ENCODE peak calls at places on chromosomes 16 and 17, in six cellular contexts. One of them, this sample, is unnamed.

GRCh38 chr17:4551141-4551540 is 4.0 kb downstream of the MYBBP1A start:
- DNase-seq in sigmoid colon: no peak
- DNase-seq in ovary: no peak
- DNase-seq in stomach: no peak
- DNase-seq in A549: no peak
- DNase-seq in transverse colon: no peak
- DNase-seq in this sample: no peak

GRCh38 chr17:81040791-81041337 is 5.9 kb downstream of the BAIAP2 start:
- DNase-seq in A549: peak
- DNase-seq in sigmoid colon: no peak
- DNase-seq in transverse colon: no peak
- DNase-seq in stomach: no peak
- DNase-seq in ovary: peak
- DNase-seq in this sample: no peak

GRCh38 chr17:29113334-29113733 is 66.9 kb downstream of the MYO18A start:
- DNase-seq in transverse colon: no peak
- DNase-seq in A549: no peak
- DNase-seq in stomach: no peak
- DNase-seq in sigmoid colon: no peak
- DNase-seq in ovary: no peak
- DNase-seq in this sample: no peak

GRCh38 chr17:64698725-64699124 is 36.6 kb upstream of the SMURF2 start:
- DNase-seq in transverse colon: no peak
- DNase-seq in ovary: no peak
- DNase-seq in sigmoid colon: no peak
- DNase-seq in stomach: no peak
- DNase-seq in A549: no peak
- DNase-seq in this sample: no peak

GRCh38 chr17:72747416-72747815 is 345.1 kb downstream of the SLC39A11 start:
- DNase-seq in sigmoid colon: no peak
- DNase-seq in A549: no peak
- DNase-seq in stomach: no peak
- DNase-seq in ovary: no peak
- DNase-seq in transverse colon: no peak
- DNase-seq in this sample: no peak

GRCh38 chr16:4306439-4307214 is 9.2 kb upstream of the GLIS2 start:
- DNase-seq in transverse colon: no peak
- DNase-seq in A549: no peak
- DNase-seq in sigmoid colon: peak
- DNase-seq in ovary: peak
- DNase-seq in stomach: no peak
- DNase-seq in this sample: no peak

GRCh38 chr17:51189628-51190027 is 23.4 kb downstream of the NME2 start:
- DNase-seq in transverse colon: no peak
- DNase-seq in stomach: no peak
- DNase-seq in ovary: no peak
- DNase-seq in A549: no peak
- DNase-seq in sigmoid colon: no peak
- DNase-seq in this sample: no peak

GRCh38 chr17:6084226-6085161 is 14.3 kb downstream of the WSCD1 start:
- DNase-seq in A549: no peak
- DNase-seq in transverse colon: no peak
- DNase-seq in stomach: no peak
- DNase-seq in sigmoid colon: no peak
- DNase-seq in ovary: no peak
- DNase-seq in this sample: no peak

GRCh38 chr16:17063156-17063555 is 407.6 kb downstream of the XYLT1 start:
- DNase-seq in transverse colon: no peak
- DNase-seq in ovary: no peak
- DNase-seq in stomach: no peak
- DNase-seq in A549: no peak
- DNase-seq in sigmoid colon: no peak
- DNase-seq in this sample: no peak

GRCh38 chr17:75241996-75242460 is 19.4 kb downstream of the GGA3 start:
- DNase-seq in transverse colon: no peak
- DNase-seq in ovary: no peak
- DNase-seq in A549: no peak
- DNase-seq in sigmoid colon: no peak
- DNase-seq in stomach: no peak
- DNase-seq in this sample: peak

GRCh38 chr17:82788206-82789001 is 36.5 kb downstream of the TBCD start:
- DNase-seq in ovary: no peak
- DNase-seq in sigmoid colon: no peak
- DNase-seq in A549: no peak
- DNase-seq in stomach: no peak
- DNase-seq in transverse colon: no peak
- DNase-seq in this sample: no peak

GRCh38 chr17:39187152-39187830 is 10.2 kb downstream of the CACNB1 start:
- DNase-seq in ovary: no peak
- DNase-seq in A549: no peak
- DNase-seq in stomach: no peak
- DNase-seq in transverse colon: peak
- DNase-seq in sigmoid colon: no peak
- DNase-seq in this sample: no peak

GRCh38 chr17:21304091-21304490 is 19.6 kb downstream of the MAP2K3 start:
- DNase-seq in transverse colon: peak
- DNase-seq in ovary: no peak
- DNase-seq in A549: no peak
- DNase-seq in sigmoid colon: peak
- DNase-seq in stomach: no peak
- DNase-seq in this sample: no peak

GRCh38 chr16:23967018-23967417 is 131.2 kb downstream of the PRKCB start:
- DNase-seq in stomach: no peak
- DNase-seq in A549: no peak
- DNase-seq in transverse colon: no peak
- DNase-seq in sigmoid colon: no peak
- DNase-seq in ovary: peak
- DNase-seq in this sample: no peak

GRCh38 chr16:85490971-85491771 is 122.0 kb upstream of the GSE1 start:
- DNase-seq in A549: peak
- DNase-seq in sigmoid colon: no peak
- DNase-seq in stomach: peak
- DNase-seq in transverse colon: peak
- DNase-seq in ovary: no peak
- DNase-seq in this sample: no peak

GRCh38 chr17:76687278-76688164 is 23.2 kb downstream of the MXRA7 start:
- DNase-seq in A549: no peak
- DNase-seq in ovary: no peak
- DNase-seq in transverse colon: no peak
- DNase-seq in sigmoid colon: peak
- DNase-seq in stomach: no peak
- DNase-seq in this sample: peak

GRCh38 chr16:75861981-75862380 is 135.7 kb upstream of the CPHXL start:
- DNase-seq in sigmoid colon: no peak
- DNase-seq in stomach: no peak
- DNase-seq in A549: no peak
- DNase-seq in transverse colon: no peak
- DNase-seq in ovary: no peak
- DNase-seq in this sample: no peak

GRCh38 chr17:19302791-19303233 is 59.7 kb downstream of the B9D1 start:
- DNase-seq in stomach: no peak
- DNase-seq in sigmoid colon: peak
- DNase-seq in transverse colon: no peak
- DNase-seq in A549: no peak
- DNase-seq in ovary: no peak
- DNase-seq in this sample: no peak

GRCh38 chr17:14289162-14289561 is 11.7 kb upstream of the HS3ST3B1 start:
- DNase-seq in A549: no peak
- DNase-seq in sigmoid colon: no peak
- DNase-seq in stomach: no peak
- DNase-seq in ovary: no peak
- DNase-seq in transverse colon: no peak
- DNase-seq in this sample: no peak

GRCh38 chr16:52069866-52070265 is 477.1 kb downstream of the TOX3 start:
- DNase-seq in A549: peak
- DNase-seq in ovary: no peak
- DNase-seq in sigmoid colon: no peak
- DNase-seq in stomach: no peak
- DNase-seq in transverse colon: no peak
- DNase-seq in this sample: no peak

DNA sequence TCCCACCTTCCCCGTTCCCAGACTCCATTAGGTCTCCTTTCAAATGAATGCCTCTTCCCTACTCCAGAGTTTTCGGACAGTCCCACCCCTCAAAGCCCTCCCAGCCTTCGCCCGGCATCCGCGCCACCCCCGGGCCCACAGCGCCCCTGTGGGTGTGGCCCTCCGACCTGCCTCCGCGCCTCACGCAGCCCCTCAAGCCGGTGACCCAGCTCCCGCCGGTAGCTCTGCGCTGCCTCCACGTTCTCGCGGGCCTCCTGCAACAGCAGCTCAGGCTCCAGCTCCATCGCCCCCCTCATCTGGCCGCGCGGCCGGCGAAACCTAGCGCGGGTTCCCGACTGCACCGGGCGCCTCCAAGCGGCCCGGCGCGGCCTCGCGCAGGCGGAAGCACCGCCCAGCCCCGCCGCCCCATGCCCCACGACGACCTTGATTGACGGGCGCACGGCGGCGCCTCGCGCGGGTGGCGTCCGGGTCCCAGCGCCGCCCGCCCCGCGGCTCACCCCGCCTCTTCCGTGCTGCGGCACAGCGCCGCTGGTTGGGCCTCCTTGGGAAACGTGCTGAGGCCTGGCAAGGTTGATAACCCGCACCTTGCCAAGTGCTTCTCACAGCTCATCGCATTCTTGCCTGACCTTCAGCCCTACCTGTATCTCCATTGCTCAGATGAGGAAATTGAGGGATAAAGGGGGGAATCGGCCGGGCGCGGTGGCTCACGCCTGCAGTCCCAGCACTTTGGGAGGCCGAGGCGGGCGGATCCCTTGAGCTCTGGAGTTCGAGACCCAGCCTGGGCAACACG is at the start of gene CRLF3:
- DNase-seq in A549: peak
- DNase-seq in sigmoid colon: peak
- DNase-seq in ovary: peak
- DNase-seq in transverse colon: peak
- DNase-seq in stomach: peak
- DNase-seq in this sample: peak
- TF ChIP-seq EP300 in A549: no peak
- TF ChIP-seq EP300 in sigmoid colon: no peak
- TF ChIP-seq EP300 in ovary: no peak
- TF ChIP-seq EP300 in transverse colon: no peak
- TF ChIP-seq EP300 in stomach: no peak
- TF ChIP-seq EP300 in this sample: peak

DNA sequence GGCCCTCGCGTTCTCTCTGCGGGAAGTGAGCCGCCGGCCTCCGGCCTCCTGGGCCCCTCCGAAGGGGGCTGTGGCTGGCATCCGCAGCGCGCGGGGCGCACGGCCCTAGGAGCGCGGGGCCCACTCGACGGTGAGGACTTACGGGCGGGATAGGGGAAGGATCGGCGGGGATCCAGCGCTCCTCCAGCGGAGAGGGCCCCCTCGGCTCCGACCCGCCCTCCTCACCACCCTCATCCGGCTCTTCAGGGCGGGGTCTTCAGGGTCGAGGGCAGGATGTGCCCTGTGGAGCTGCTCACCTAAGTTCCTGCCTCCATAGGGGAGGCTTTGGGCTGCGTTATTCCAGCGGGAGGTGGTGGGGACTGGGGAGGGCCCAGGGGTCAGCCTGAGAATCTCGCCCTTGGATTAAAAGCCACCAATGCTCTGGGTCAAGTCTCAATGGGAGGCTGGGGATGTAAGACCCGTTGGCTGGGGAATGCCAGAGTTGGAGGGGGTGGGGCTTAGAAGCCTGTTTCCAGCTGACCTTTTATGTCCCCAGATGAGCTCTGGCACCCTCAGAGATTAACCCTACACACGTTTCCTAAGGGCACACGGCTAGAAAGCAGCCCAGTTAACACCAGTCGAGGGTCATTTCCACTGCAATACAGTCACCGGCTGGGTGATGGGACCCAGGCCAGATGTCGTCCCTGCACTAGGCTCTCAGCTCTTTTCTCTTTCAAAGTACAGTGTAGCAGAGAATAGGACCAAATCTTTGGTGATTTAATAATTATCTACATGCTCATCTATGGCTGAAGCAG is 13.4 kb downstream of the TBX2 start:
- DNase-seq in A549: no peak
- DNase-seq in transverse colon: no peak
- DNase-seq in stomach: no peak
- DNase-seq in sigmoid colon: peak
- DNase-seq in ovary: no peak
- DNase-seq in this sample: no peak
- H3K4me3 ChIP-seq in A549: peak
- H3K4me3 ChIP-seq in transverse colon: peak
- H3K4me3 ChIP-seq in stomach: peak
- H3K4me3 ChIP-seq in sigmoid colon: peak
- H3K4me3 ChIP-seq in ovary: peak
- H3K4me3 ChIP-seq in this sample: peak

GRCh38 chr17:59846391-59847165 is 46.2 kb downstream of the TUBD1 start:
- DNase-seq in sigmoid colon: peak
- DNase-seq in ovary: peak
- DNase-seq in transverse colon: peak
- DNase-seq in stomach: peak
- DNase-seq in A549: peak
- DNase-seq in this sample: no peak
- TF ChIP-seq EP300 in sigmoid colon: no peak
- TF ChIP-seq EP300 in ovary: no peak
- TF ChIP-seq EP300 in transverse colon: no peak
- TF ChIP-seq EP300 in stomach: no peak
- TF ChIP-seq EP300 in A549: peak
- TF ChIP-seq EP300 in this sample: peak

GRCh38 chr17:10019941-10020403 is 114.9 kb upstream of the RCVRN start:
- DNase-seq in A549: no peak
- DNase-seq in sigmoid colon: no peak
- DNase-seq in transverse colon: no peak
- DNase-seq in stomach: no peak
- DNase-seq in ovary: no peak
- DNase-seq in this sample: no peak
- H3K4me3 ChIP-seq in A549: no peak
- H3K4me3 ChIP-seq in sigmoid colon: no peak
- H3K4me3 ChIP-seq in transverse colon: no peak
- H3K4me3 ChIP-seq in stomach: no peak
- H3K4me3 ChIP-seq in ovary: no peak
- H3K4me3 ChIP-seq in this sample: no peak